ENCODE peak calls at places on chromosome 9, in six cellular contexts. N, Z, S, I, U and P are unnamed samples.

GRCh38 chr9:69582544-69583297 is 89.5 kb downstream of the APBA1 start:
- DNase-seq in U (no peak), I (no peak), Z (no peak), S (no peak), N (peak), P (no peak)

GRCh38 chr9:126472446-126472845 is 141.3 kb upstream of the LMX1B start:
- DNase-seq in U (no peak), S (no peak), N (no peak), I (no peak), Z (no peak), P (no peak)

GRCh38 chr9:107472581-107473335 is 16.8 kb downstream of the KLF4 start:
- DNase-seq in U (no peak), Z (peak), N (no peak), S (no peak), I (no peak), P (no peak)

GRCh38 chr9:90065851-90066250 is 461.0 kb downstream of the GADD45G start:
- DNase-seq in I (no peak), U (no peak), Z (no peak), S (no peak), N (no peak), P (no peak)

GRCh38 chr9:5043381-5043780 is 58.3 kb downstream of the JAK2 start:
- DNase-seq in Z (no peak), I (no peak), N (no peak), S (no peak), U (no peak), P (no peak)

GRCh38 chr9:133731876-133732321 is 6.3 kb downstream of the SARDH start:
- DNase-seq in N (peak), Z (peak), S (no peak), I (peak), U (no peak), P (peak)

GRCh38 chr9:20925256-20926046 is 106.0 kb downstream of the HACD4 start:
- DNase-seq in S (no peak), N (no peak), U (no peak), Z (no peak), I (no peak), P (no peak)

GRCh38 chr9:13786131-13786530 is 506.6 kb upstream of the MPDZ start:
- DNase-seq in I (no peak), S (no peak), U (no peak), N (no peak), Z (no peak), P (peak)

GRCh38 chr9:37523916-37524315 is 38.2 kb downstream of the POLR1E start:
- DNase-seq in N (no peak), U (no peak), I (no peak), S (no peak), Z (no peak), P (no peak)

GRCh38 chr9:16143310-16143709 is 590.5 kb downstream of the CCDC171 start:
- DNase-seq in N (no peak), Z (no peak), I (no peak), S (no peak), U (no peak), P (no peak)

GRCh38 chr9:78714591-78714990 is 417.7 kb downstream of the PSAT1 start:
- DNase-seq in I (no peak), U (no peak), Z (no peak), N (no peak), S (no peak), P (peak)

GRCh38 chr9:121783523-121784507 is 132.4 kb downstream of the DAB2IP start:
- DNase-seq in U (no peak), Z (no peak), I (no peak), N (no peak), S (peak), P (no peak)

GRCh38 chr9:107108367-107108766 is 174.7 kb upstream of the RAD23B start:
- DNase-seq in S (no peak), I (no peak), Z (no peak), N (no peak), U (no peak), P (no peak)

GRCh38 chr9:114207845-114208244 is 52.5 kb downstream of the COL27A1 start:
- DNase-seq in S (no peak), N (no peak), U (no peak), Z (no peak), I (no peak), P (no peak)

GRCh38 chr9:962023-962422 is 14.4 kb upstream of the DMRT3 start:
- DNase-seq in U (no peak), Z (no peak), I (no peak), S (no peak), N (no peak), P (peak)

GRCh38 chr9:29475471-29475870 is 1902.2 kb upstream of the C9orf72 start:
- DNase-seq in U (no peak), Z (no peak), N (no peak), I (no peak), S (no peak), P (no peak)

GRCh38 chr9:17219261-17219660 is 84.4 kb downstream of the CNTLN start:
- DNase-seq in I (no peak), U (no peak), S (no peak), N (peak), Z (no peak), P (peak)

GRCh38 chr9:133607976-133608375 is 1.2 kb downstream of the FAM163B start:
- DNase-seq in S (no peak), N (no peak), I (no peak), U (no peak), Z (no peak), P (no peak)

GRCh38 chr9:136061405-136061804 is 33.7 kb downstream of the NACC2 start:
- DNase-seq in I (no peak), N (no peak), S (no peak), Z (no peak), U (no peak), P (no peak)

GRCh38 chr9:130446111-130446861 is 1.5 kb downstream of the ASS1 start:
- DNase-seq in Z (no peak), I (no peak), U (no peak), S (no peak), N (no peak), P (peak)

GRCh38 chr9:71506821-71507220 is 261.5 kb downstream of the CEMIP2 start:
- DNase-seq in U (no peak), S (no peak), I (no peak), Z (no peak), N (no peak), P (peak)

GRCh38 chr9:131727795-131728545 is 11.9 kb downstream of the RAPGEF1 start:
- DNase-seq in U (no peak), N (no peak), I (no peak), Z (no peak), S (no peak), P (no peak)

GRCh38 chr9:18981471-18982245 is 51.4 kb downstream of the SAXO1 start:
- DNase-seq in Z (no peak), N (no peak), S (no peak), I (no peak), U (no peak), P (no peak)

GRCh38 chr9:70601000-70601929 is 186.8 kb upstream of the KLF9 start:
- DNase-seq in N (peak), U (peak), I (peak), Z (peak), S (peak), P (peak)

GRCh38 chr9:87503970-87504369 is 6.3 kb downstream of the DAPK1 start:
- DNase-seq in S (no peak), Z (no peak), I (no peak), U (no peak), N (peak), P (no peak)

GRCh38 chr9:5614985-5615384 is 13.9 kb upstream of the RIC1 start:
- DNase-seq in I (no peak), Z (no peak), N (no peak), S (no peak), U (no peak), P (no peak)

GRCh38 chr9:89674667-89675402 is 70.0 kb downstream of the GADD45G start:
- DNase-seq in N (no peak), Z (peak), U (no peak), I (no peak), S (no peak), P (peak)

GRCh38 chr9:101477736-101478135 is 42.2 kb upstream of the ALDOB start:
- DNase-seq in Z (no peak), S (no peak), N (peak), I (no peak), U (no peak), P (peak)

GRCh38 chr9:93100265-93100636 is 4.2 kb downstream of the CARD19 start:
- DNase-seq in I (no peak), S (peak), N (no peak), Z (no peak), U (no peak), P (no peak)

GRCh38 chr9:128654481-128654880 is 2.2 kb downstream of the DYNC2I2 start:
- DNase-seq in U (no peak), I (no peak), S (no peak), Z (no peak), N (no peak), P (no peak)

GRCh38 chr9:7561527-7561926 is 238.1 kb downstream of the DMAC1 start:
- DNase-seq in U (no peak), I (no peak), N (no peak), Z (no peak), S (no peak), P (no peak)

GRCh38 chr9:36584626-36585460 is 12.1 kb downstream of the MELK start:
- DNase-seq in U (peak), I (peak), N (no peak), S (no peak), Z (no peak), P (peak)

GRCh38 chr9:84669293-84670105 is at the start of gene NTRK2:
- DNase-seq in I (no peak), U (no peak), N (peak), Z (no peak), S (peak), P (peak)

GRCh38 chr9:133374612-133375115 is 1.2 kb downstream of the SURF4 start:
- DNase-seq in U (no peak), I (no peak), N (peak), S (no peak), Z (no peak), P (peak)

GRCh38 chr9:87535817-87536539 is 38.3 kb downstream of the DAPK1 start:
- DNase-seq in U (no peak), S (no peak), Z (no peak), I (no peak), N (no peak), P (no peak)

GRCh38 chr9:121889990-121890563 is 203.0 kb downstream of the TTLL11 start:
- DNase-seq in U (no peak), N (no peak), I (no peak), Z (no peak), S (no peak), P (peak)

GRCh38 chr9:16970321-16970720 is 99.9 kb upstream of the BNC2 start:
- DNase-seq in I (no peak), U (no peak), Z (no peak), S (no peak), N (no peak), P (peak)